ENCODE peak calls at places on chromosomes 4 and X, in four cellular contexts. One of them, this sample, is unnamed. For H3K9me1, the result is how much of the 10 kb centered on the place peaks cover.

GRCh38 chrX:150688911-150689451 is 4.2 kb upstream of the MTMR1 start:
- DNase-seq in keratinocyte: peak
- DNase-seq in endothelial cell of umbilical vein: peak
- DNase-seq in K562: no peak
- DNase-seq in this sample: peak

GRCh38 chr4:56680266-56680665 is 830 bp downstream of the HOPX start:
- DNase-seq in keratinocyte: no peak
- DNase-seq in endothelial cell of umbilical vein: no peak
- DNase-seq in K562: no peak
- DNase-seq in this sample: no peak

GRCh38 chr4:41709844-41710481 is 38.6 kb downstream of the PHOX2B start:
- DNase-seq in keratinocyte: peak
- DNase-seq in endothelial cell of umbilical vein: no peak
- DNase-seq in K562: no peak
- DNase-seq in this sample: peak

GRCh38 chr4:102315532-102315931 is 29.8 kb downstream of the SLC39A8 start:
- DNase-seq in keratinocyte: no peak
- DNase-seq in endothelial cell of umbilical vein: no peak
- DNase-seq in K562: no peak
- DNase-seq in this sample: no peak

GRCh38 chrX:37371578-37371981 is 22.4 kb downstream of the PRRG1 start:
- DNase-seq in keratinocyte: no peak
- DNase-seq in endothelial cell of umbilical vein: no peak
- DNase-seq in K562: no peak
- DNase-seq in this sample: peak

GRCh38 chrX:139049455-139049854 is 337.9 kb upstream of the FGF13 start:
- DNase-seq in keratinocyte: no peak
- DNase-seq in endothelial cell of umbilical vein: no peak
- DNase-seq in K562: no peak
- DNase-seq in this sample: no peak

GRCh38 chrX:15956684-15957083 is 102.1 kb upstream of the AP1S2 start:
- DNase-seq in keratinocyte: no peak
- DNase-seq in endothelial cell of umbilical vein: no peak
- DNase-seq in K562: no peak
- DNase-seq in this sample: no peak

GRCh38 chr4:111323496-111323895 is 700.6 kb upstream of the PITX2 start:
- DNase-seq in keratinocyte: no peak
- DNase-seq in endothelial cell of umbilical vein: no peak
- DNase-seq in K562: no peak
- DNase-seq in this sample: peak

GRCh38 chrX:45879512-45879911 is 665.7 kb downstream of the ZNF674 start:
- DNase-seq in keratinocyte: no peak
- DNase-seq in endothelial cell of umbilical vein: no peak
- DNase-seq in K562: no peak
- DNase-seq in this sample: no peak

GRCh38 chr4:42641155-42641554 is 15.8 kb downstream of the ATP8A1 start:
- DNase-seq in keratinocyte: no peak
- DNase-seq in endothelial cell of umbilical vein: no peak
- DNase-seq in K562: no peak
- DNase-seq in this sample: no peak

GRCh38 chr4:114384629-114385028 is 214.0 kb upstream of the UGT8 start:
- DNase-seq in keratinocyte: no peak
- DNase-seq in endothelial cell of umbilical vein: peak
- DNase-seq in K562: no peak
- DNase-seq in this sample: peak

GRCh38 chr4:89338206-89338605 is 30.6 kb upstream of the GPRIN3 start:
- DNase-seq in keratinocyte: no peak
- DNase-seq in endothelial cell of umbilical vein: no peak
- DNase-seq in K562: no peak
- DNase-seq in this sample: no peak

GRCh38 chr4:38099020-38099600 is 138.9 kb downstream of the PTTG2 start:
- DNase-seq in keratinocyte: no peak
- DNase-seq in endothelial cell of umbilical vein: peak
- DNase-seq in K562: no peak
- DNase-seq in this sample: no peak

GRCh38 chrX:69387559-69388487 is 116.3 kb upstream of the NALF2 start:
- DNase-seq in keratinocyte: no peak
- DNase-seq in endothelial cell of umbilical vein: peak
- DNase-seq in K562: peak
- DNase-seq in this sample: peak

GRCh38 chrX:131762802-131763234 is 218.9 kb downstream of the OR13H1 start:
- DNase-seq in keratinocyte: no peak
- DNase-seq in endothelial cell of umbilical vein: no peak
- DNase-seq in K562: peak
- DNase-seq in this sample: peak

GRCh38 chr4:8928074-8928473 is 56.4 kb upstream of the HMX1 start:
- DNase-seq in keratinocyte: no peak
- DNase-seq in endothelial cell of umbilical vein: no peak
- DNase-seq in K562: no peak
- DNase-seq in this sample: no peak

GRCh38 chrX:85517994-85518718 is 138.7 kb upstream of the POF1B start:
- DNase-seq in keratinocyte: no peak
- DNase-seq in endothelial cell of umbilical vein: no peak
- DNase-seq in K562: no peak
- DNase-seq in this sample: no peak

GRCh38 chr4:102638621-102639020 is 122.1 kb downstream of the MANBA start:
- DNase-seq in keratinocyte: no peak
- DNase-seq in endothelial cell of umbilical vein: no peak
- DNase-seq in K562: no peak
- DNase-seq in this sample: no peak

GRCh38 chr4:6362243-6362885 is 92.7 kb downstream of the WFS1 start:
- DNase-seq in keratinocyte: no peak
- DNase-seq in endothelial cell of umbilical vein: no peak
- DNase-seq in K562: no peak
- DNase-seq in this sample: no peak

GRCh38 chrX:24479924-24480722 is 15.0 kb downstream of the PDK3 start:
- DNase-seq in keratinocyte: no peak
- DNase-seq in endothelial cell of umbilical vein: peak
- DNase-seq in K562: no peak
- DNase-seq in this sample: peak

GRCh38 chr4:7068279-7068842 is 497 bp upstream of the GRPEL1 start:
- DNase-seq in keratinocyte: no peak
- DNase-seq in endothelial cell of umbilical vein: no peak
- DNase-seq in K562: peak
- DNase-seq in this sample: no peak

GRCh38 chr4:130812117-130812765 is 1716.3 kb downstream of the C4orf33 start:
- DNase-seq in keratinocyte: no peak
- DNase-seq in endothelial cell of umbilical vein: no peak
- DNase-seq in K562: no peak
- DNase-seq in this sample: no peak

GRCh38 chr4:57131849-57132745 is 21.9 kb upstream of the IGFBP7 start:
- DNase-seq in keratinocyte: no peak
- DNase-seq in endothelial cell of umbilical vein: peak
- DNase-seq in K562: no peak
- DNase-seq in this sample: peak

GRCh38 chr4:150280081-150280950 is 202.1 kb downstream of the DCLK2 start:
- DNase-seq in keratinocyte: no peak
- DNase-seq in endothelial cell of umbilical vein: peak
- DNase-seq in K562: no peak
- DNase-seq in this sample: peak

GRCh38 chrX:154731881-154732280 is 19.0 kb downstream of the GAB3 start:
- DNase-seq in keratinocyte: no peak
- DNase-seq in endothelial cell of umbilical vein: no peak
- DNase-seq in K562: no peak
- DNase-seq in this sample: peak

GRCh38 chr4:137514401-137515116 is 17.7 kb downstream of the PCDH18 start:
- DNase-seq in keratinocyte: no peak
- DNase-seq in endothelial cell of umbilical vein: no peak
- DNase-seq in K562: no peak
- DNase-seq in this sample: no peak

GRCh38 chr4:14592950-14593349 is 409.3 kb upstream of the CPEB2 start:
- DNase-seq in keratinocyte: no peak
- DNase-seq in endothelial cell of umbilical vein: no peak
- DNase-seq in K562: no peak
- DNase-seq in this sample: no peak
- H3K9me1 ChIP-seq in keratinocyte: under half
- H3K9me1 ChIP-seq in endothelial cell of umbilical vein: under half
- H3K9me1 ChIP-seq in K562: under half
- H3K9me1 ChIP-seq in this sample: under half

GRCh38 chr4:55376698-55377097 is 19.1 kb upstream of the TMEM165 start:
- DNase-seq in keratinocyte: no peak
- DNase-seq in endothelial cell of umbilical vein: no peak
- DNase-seq in K562: no peak
- DNase-seq in this sample: no peak
- H3K9me1 ChIP-seq in keratinocyte: under half
- H3K9me1 ChIP-seq in endothelial cell of umbilical vein: under half
- H3K9me1 ChIP-seq in K562: under half
- H3K9me1 ChIP-seq in this sample: under half

DNA sequence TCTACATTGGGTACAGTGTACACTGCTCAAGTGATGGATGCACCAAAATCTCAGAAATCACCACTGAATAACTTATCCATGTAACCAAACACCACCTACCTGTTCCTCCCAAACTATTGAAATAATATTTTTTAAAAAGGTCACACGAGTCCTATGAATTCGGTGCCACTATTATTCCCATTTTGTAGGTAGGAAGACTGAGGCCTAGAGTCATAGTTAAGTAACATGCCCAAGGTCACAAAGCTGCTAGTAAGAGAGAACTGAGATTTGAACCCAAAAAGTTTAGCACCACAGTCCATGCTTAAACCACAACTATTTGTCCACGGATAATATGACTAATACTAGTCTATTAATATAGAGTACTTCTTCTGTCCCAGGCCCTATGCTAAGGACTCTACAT is 2.7 kb downstream of the ARHGEF6 start:
- DNase-seq in keratinocyte: no peak
- DNase-seq in endothelial cell of umbilical vein: no peak
- DNase-seq in K562: no peak
- DNase-seq in this sample: no peak
- H3K9me1 ChIP-seq in keratinocyte: under half
- H3K9me1 ChIP-seq in endothelial cell of umbilical vein: under half
- H3K9me1 ChIP-seq in K562: under half
- H3K9me1 ChIP-seq in this sample: under half

DNA sequence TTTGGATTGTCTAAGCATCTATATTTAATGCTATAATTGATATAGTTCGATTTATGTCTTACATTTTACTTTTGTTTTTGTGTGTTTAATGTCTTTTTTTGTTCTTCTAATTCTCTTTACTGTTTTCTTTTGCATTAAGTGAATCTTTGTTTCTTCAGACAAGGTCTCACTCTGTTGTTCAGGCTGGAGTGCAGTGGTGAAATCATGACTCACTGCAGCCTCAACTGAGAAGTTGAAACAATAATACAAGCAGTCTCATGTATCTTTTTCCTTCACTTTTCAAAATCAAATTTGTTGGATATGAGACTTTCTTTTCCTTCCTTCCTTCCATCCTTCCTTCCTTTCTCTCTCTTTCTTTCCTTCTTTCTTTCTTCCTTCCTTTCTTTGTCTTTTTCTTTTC is 1401.6 kb downstream of the ADGRL3 start:
- DNase-seq in keratinocyte: no peak
- DNase-seq in endothelial cell of umbilical vein: no peak
- DNase-seq in K562: no peak
- DNase-seq in this sample: no peak
- H3K9me1 ChIP-seq in keratinocyte: under half
- H3K9me1 ChIP-seq in endothelial cell of umbilical vein: under half
- H3K9me1 ChIP-seq in K562: under half
- H3K9me1 ChIP-seq in this sample: under half

DNA sequence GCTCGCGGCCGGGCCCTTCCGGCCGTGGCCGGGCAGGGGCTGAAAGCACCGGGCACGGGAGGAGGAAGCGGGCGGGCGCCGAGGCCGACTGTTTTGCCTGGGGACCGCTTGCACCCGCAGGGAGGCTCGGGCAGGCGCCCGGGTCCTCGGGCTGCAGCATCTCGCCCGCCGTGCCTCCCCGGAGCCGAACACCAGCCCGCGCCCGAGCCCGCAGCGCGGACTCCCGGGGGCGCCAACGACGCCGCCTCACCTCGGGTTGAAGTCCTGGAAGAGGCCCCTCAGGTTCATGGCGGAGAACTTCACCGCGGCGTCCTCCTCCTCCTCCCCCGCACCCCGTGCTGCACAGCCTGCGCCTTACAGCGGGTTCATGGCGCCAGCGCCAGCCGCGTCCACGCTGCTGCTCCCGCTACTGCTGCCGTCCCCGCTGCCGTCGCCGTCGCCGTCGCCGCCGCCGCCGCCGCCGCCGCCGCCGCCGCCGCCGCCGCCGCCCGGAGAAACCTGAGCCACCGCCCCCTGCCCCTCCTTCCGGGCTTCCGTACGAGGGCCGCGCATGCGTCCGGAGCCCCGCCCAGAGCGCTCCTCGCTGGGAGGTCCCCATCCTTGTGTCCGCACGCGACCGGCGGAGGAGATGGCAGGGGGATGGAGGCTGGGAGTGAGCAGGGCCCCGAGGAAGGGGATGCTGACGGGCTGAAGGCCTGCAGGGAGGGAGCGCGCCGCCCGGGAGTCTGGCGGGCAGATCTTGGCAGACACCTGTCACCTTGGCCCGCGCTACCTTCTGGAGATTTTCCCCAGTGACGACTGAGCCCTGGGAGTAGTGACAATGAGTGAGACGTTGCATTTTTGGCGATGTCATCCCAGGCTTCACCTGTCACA is at the start of gene TMEM185A:
- DNase-seq in keratinocyte: no peak
- DNase-seq in endothelial cell of umbilical vein: peak
- DNase-seq in K562: peak
- DNase-seq in this sample: peak
- H3K9me1 ChIP-seq in keratinocyte: under half
- H3K9me1 ChIP-seq in endothelial cell of umbilical vein: under half
- H3K9me1 ChIP-seq in K562: under half
- H3K9me1 ChIP-seq in this sample: under half

DNA sequence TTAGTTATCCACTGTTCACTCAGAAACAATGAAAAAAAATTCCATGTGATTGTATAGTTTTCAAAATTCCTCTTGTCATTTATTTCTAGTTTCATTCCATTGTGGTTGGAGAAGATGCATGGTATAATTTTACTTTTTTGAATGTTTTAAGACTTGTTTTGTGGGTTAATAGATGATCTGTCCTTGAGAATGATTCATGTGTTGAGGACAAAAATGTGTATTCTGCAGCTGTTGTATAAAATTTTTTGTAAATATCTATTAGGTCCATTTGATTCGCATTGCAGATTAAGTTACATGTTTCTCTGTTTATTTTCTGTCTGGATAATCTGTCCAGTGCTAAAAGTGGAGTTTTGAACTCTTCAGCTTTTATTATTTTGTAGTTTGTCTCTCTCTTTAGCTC is 65.4 kb downstream of the RTL3 start:
- DNase-seq in keratinocyte: no peak
- DNase-seq in endothelial cell of umbilical vein: no peak
- DNase-seq in K562: no peak
- DNase-seq in this sample: no peak
- H3K9me1 ChIP-seq in keratinocyte: under half
- H3K9me1 ChIP-seq in endothelial cell of umbilical vein: under half
- H3K9me1 ChIP-seq in K562: under half
- H3K9me1 ChIP-seq in this sample: under half

DNA sequence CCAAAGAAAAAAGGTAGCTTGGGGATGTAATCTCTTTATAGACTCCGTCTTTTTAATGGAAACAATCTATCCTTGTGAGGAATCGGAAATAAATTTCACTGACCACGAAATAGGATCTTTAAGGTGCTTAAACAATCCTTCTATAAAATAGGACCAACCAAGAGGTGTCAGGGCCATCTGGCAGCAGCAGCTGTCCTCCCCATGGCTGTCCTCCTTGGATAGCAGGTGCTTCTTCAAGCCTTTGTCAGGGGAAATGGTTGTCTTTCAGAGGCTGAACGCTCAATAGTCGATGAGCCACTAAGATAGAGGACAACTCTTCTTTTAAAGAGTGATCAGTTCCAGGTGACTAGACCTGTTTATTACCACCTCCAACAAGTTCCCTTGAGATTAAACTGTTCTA is 231.0 kb downstream of the ADGRL3 start:
- DNase-seq in keratinocyte: no peak
- DNase-seq in endothelial cell of umbilical vein: no peak
- DNase-seq in K562: no peak
- DNase-seq in this sample: no peak
- H3K9me1 ChIP-seq in keratinocyte: under half
- H3K9me1 ChIP-seq in endothelial cell of umbilical vein: under half
- H3K9me1 ChIP-seq in K562: under half
- H3K9me1 ChIP-seq in this sample: under half

This sample was measured in IMR-90.